ENCODE peak calls at places on chromosomes 12 and 14, in ten cellular contexts. T is cardiac septum; Q is cardiac fibroblast; S is T-helper 2 cell treated with Interferon-gamma antibody and Interleukin-4, amounts not matched to agents 5 μg/mL and 100 μg/mL, for 36 hours; K is Caki2; M is HepG2; N is T-helper 17 cell; C is stimulated activated CD4-positive, alpha-beta T cell treated with anti-CD3 and anti-CD28 coated beads, Interleukin-1b, Interleukin-23, amount 100 ng/mL, for 1 hour; J is NCI-H82; G is central memory CD8-positive, alpha-beta T cell. Z is an unnamed sample.

GRCh38 chr12:132327351-132328171 is 1.8 kb downstream of the GALNT9 start:
- DNase-seq in T (no peak), Q (peak), S (peak), K (peak), M (no peak), N (no peak), C (no peak), J (no peak), G (no peak), Z (peak)

GRCh38 chr12:117596968-117597367 is 235.5 kb upstream of the NOS1 start:
- DNase-seq in T (no peak), Q (no peak), S (no peak), K (peak), M (no peak), N (no peak), C (no peak), J (peak), G (no peak), Z (no peak)

GRCh38 chr14:95892142-95892541 is 15.5 kb downstream of the TUNAR start:
- DNase-seq in T (no peak), Q (no peak), S (no peak), K (no peak), M (no peak), N (no peak), C (no peak), J (no peak), G (no peak), Z (no peak)

GRCh38 chr14:38211258-38211735 is 3.6 kb downstream of the SSTR1 start:
- DNase-seq in T (no peak), Q (peak), S (no peak), K (no peak), M (no peak), N (no peak), C (no peak), J (no peak), G (no peak), Z (no peak)

GRCh38 chr12:101828463-101829196 is 2.1 kb downstream of the GNPTAB start:
- DNase-seq in T (no peak), Q (no peak), S (no peak), K (no peak), M (no peak), N (no peak), C (no peak), J (peak), G (no peak), Z (no peak)

GRCh38 chr14:63308723-63309317 is 9.9 kb downstream of the GPHB5 start:
- DNase-seq in T (no peak), Q (peak), S (no peak), K (peak), M (peak), N (no peak), C (no peak), J (peak), G (no peak), Z (peak)

GRCh38 chr12:125175576-125175975 is 110.3 kb downstream of the AACS start:
- DNase-seq in T (no peak), Q (no peak), S (no peak), K (no peak), M (no peak), N (no peak), C (no peak), J (no peak), G (no peak), Z (no peak)

GRCh38 chr14:105855893-105856675 is 329.7 kb downstream of the TMEM121 start:
- DNase-seq in T (peak), Q (no peak), S (no peak), K (no peak), M (no peak), N (peak), C (no peak), J (no peak), G (peak), Z (no peak)

GRCh38 chr12:10213168-10214130 is 772 bp downstream of the GABARAPL1 start:
- DNase-seq in T (peak), Q (peak), S (peak), K (peak), M (peak), N (peak), C (peak), J (peak), G (peak), Z (no peak)